ENCODE peak calls at places on chromosomes 11 and 22, in nine cellular contexts. One of them, this sample, is unnamed.

GRCh38 chr11:73931039-73931645 is 19.7 kb upstream of the DNAJB13 start:
- DNase-seq in breast epithelium: no peak
- DNase-seq in stimulated activated CD4-positive, alpha-beta T cell treated with anti-CD3 and anti-CD28 coated beads, TNF-alpha, amount 100 ng/mL, for 1 hour: no peak
- DNase-seq in sciatic nerve: no peak
- DNase-seq in DMS53: peak
- DNase-seq in T-helper 2 cell: no peak
- DNase-seq in WTC11: peak
- DNase-seq in nucleus accumbens: no peak
- DNase-seq in left colon: no peak
- DNase-seq in this sample: peak

GRCh38 chr11:70517996-70518907 is 119.9 kb downstream of the CTTN start:
- DNase-seq in breast epithelium: no peak
- DNase-seq in DMS53: no peak
- DNase-seq in stimulated activated CD4-positive, alpha-beta T cell treated with anti-CD3 and anti-CD28 coated beads, TNF-alpha, amount 100 ng/mL, for 1 hour: no peak
- DNase-seq in sciatic nerve: no peak
- DNase-seq in WTC11: no peak
- DNase-seq in left colon: no peak
- DNase-seq in nucleus accumbens: no peak
- DNase-seq in T-helper 2 cell: no peak
- DNase-seq in this sample: peak

GRCh38 chr22:44996120-44996519 is 13.7 kb downstream of the PHF21B start:
- DNase-seq in WTC11: no peak
- DNase-seq in DMS53: no peak
- DNase-seq in left colon: no peak
- DNase-seq in stimulated activated CD4-positive, alpha-beta T cell treated with anti-CD3 and anti-CD28 coated beads, TNF-alpha, amount 100 ng/mL, for 1 hour: no peak
- DNase-seq in breast epithelium: no peak
- DNase-seq in sciatic nerve: no peak
- DNase-seq in T-helper 2 cell: no peak
- DNase-seq in nucleus accumbens: no peak
- DNase-seq in this sample: no peak

GRCh38 chr11:117186431-117186761 is 7.9 kb downstream of the SIDT2 start:
- DNase-seq in sciatic nerve: peak
- DNase-seq in breast epithelium: peak
- DNase-seq in WTC11: no peak
- DNase-seq in nucleus accumbens: no peak
- DNase-seq in stimulated activated CD4-positive, alpha-beta T cell treated with anti-CD3 and anti-CD28 coated beads, TNF-alpha, amount 100 ng/mL, for 1 hour: no peak
- DNase-seq in left colon: no peak
- DNase-seq in T-helper 2 cell: no peak
- DNase-seq in DMS53: no peak
- DNase-seq in this sample: no peak

GRCh38 chr22:41687901-41688364 is 734 bp downstream of the SNU13 start:
- DNase-seq in breast epithelium: no peak
- DNase-seq in left colon: no peak
- DNase-seq in nucleus accumbens: no peak
- DNase-seq in WTC11: no peak
- DNase-seq in T-helper 2 cell: no peak
- DNase-seq in DMS53: peak
- DNase-seq in sciatic nerve: no peak
- DNase-seq in stimulated activated CD4-positive, alpha-beta T cell treated with anti-CD3 and anti-CD28 coated beads, TNF-alpha, amount 100 ng/mL, for 1 hour: no peak
- DNase-seq in this sample: peak

GRCh38 chr11:63445720-63446119 is 45.2 kb downstream of the PLAAT5 start:
- DNase-seq in sciatic nerve: no peak
- DNase-seq in breast epithelium: no peak
- DNase-seq in nucleus accumbens: no peak
- DNase-seq in T-helper 2 cell: no peak
- DNase-seq in stimulated activated CD4-positive, alpha-beta T cell treated with anti-CD3 and anti-CD28 coated beads, TNF-alpha, amount 100 ng/mL, for 1 hour: no peak
- DNase-seq in left colon: no peak
- DNase-seq in WTC11: no peak
- DNase-seq in DMS53: no peak
- DNase-seq in this sample: peak

GRCh38 chr11:1571760-1572199 is 291 bp downstream of the DUSP8 start:
- DNase-seq in DMS53: no peak
- DNase-seq in left colon: no peak
- DNase-seq in T-helper 2 cell: no peak
- DNase-seq in stimulated activated CD4-positive, alpha-beta T cell treated with anti-CD3 and anti-CD28 coated beads, TNF-alpha, amount 100 ng/mL, for 1 hour: no peak
- DNase-seq in WTC11: no peak
- DNase-seq in sciatic nerve: no peak
- DNase-seq in nucleus accumbens: no peak
- DNase-seq in breast epithelium: no peak
- DNase-seq in this sample: no peak

GRCh38 chr22:32644252-32645100 is 157.0 kb upstream of the TIMP3 start:
- DNase-seq in stimulated activated CD4-positive, alpha-beta T cell treated with anti-CD3 and anti-CD28 coated beads, TNF-alpha, amount 100 ng/mL, for 1 hour: no peak
- DNase-seq in T-helper 2 cell: no peak
- DNase-seq in WTC11: no peak
- DNase-seq in sciatic nerve: no peak
- DNase-seq in breast epithelium: peak
- DNase-seq in nucleus accumbens: no peak
- DNase-seq in DMS53: peak
- DNase-seq in left colon: peak
- DNase-seq in this sample: peak

GRCh38 chr22:47388778-47389177 is 626.3 kb downstream of the TBC1D22A start:
- DNase-seq in stimulated activated CD4-positive, alpha-beta T cell treated with anti-CD3 and anti-CD28 coated beads, TNF-alpha, amount 100 ng/mL, for 1 hour: no peak
- DNase-seq in left colon: no peak
- DNase-seq in WTC11: no peak
- DNase-seq in nucleus accumbens: no peak
- DNase-seq in DMS53: no peak
- DNase-seq in sciatic nerve: no peak
- DNase-seq in T-helper 2 cell: no peak
- DNase-seq in breast epithelium: no peak
- DNase-seq in this sample: no peak

GRCh38 chr22:27906241-27906640 is 12.8 kb downstream of the PITPNB start:
- DNase-seq in left colon: no peak
- DNase-seq in breast epithelium: no peak
- DNase-seq in T-helper 2 cell: no peak
- DNase-seq in sciatic nerve: no peak
- DNase-seq in WTC11: no peak
- DNase-seq in stimulated activated CD4-positive, alpha-beta T cell treated with anti-CD3 and anti-CD28 coated beads, TNF-alpha, amount 100 ng/mL, for 1 hour: no peak
- DNase-seq in DMS53: no peak
- DNase-seq in nucleus accumbens: no peak
- DNase-seq in this sample: peak

GRCh38 chr11:1928891-1929541 is 9.5 kb downstream of the TNNT3 start:
- DNase-seq in nucleus accumbens: no peak
- DNase-seq in WTC11: no peak
- DNase-seq in stimulated activated CD4-positive, alpha-beta T cell treated with anti-CD3 and anti-CD28 coated beads, TNF-alpha, amount 100 ng/mL, for 1 hour: no peak
- DNase-seq in T-helper 2 cell: no peak
- DNase-seq in left colon: peak
- DNase-seq in DMS53: no peak
- DNase-seq in sciatic nerve: no peak
- DNase-seq in breast epithelium: no peak
- DNase-seq in this sample: no peak

GRCh38 chr22:46501701-46502100 is 35.7 kb downstream of the CELSR1 start:
- DNase-seq in sciatic nerve: no peak
- DNase-seq in left colon: no peak
- DNase-seq in nucleus accumbens: no peak
- DNase-seq in breast epithelium: no peak
- DNase-seq in WTC11: no peak
- DNase-seq in stimulated activated CD4-positive, alpha-beta T cell treated with anti-CD3 and anti-CD28 coated beads, TNF-alpha, amount 100 ng/mL, for 1 hour: no peak
- DNase-seq in DMS53: no peak
- DNase-seq in T-helper 2 cell: no peak
- DNase-seq in this sample: peak

GRCh38 chr11:92500463-92500862 is 275.8 kb downstream of the FAT3 start:
- DNase-seq in WTC11: no peak
- DNase-seq in left colon: no peak
- DNase-seq in stimulated activated CD4-positive, alpha-beta T cell treated with anti-CD3 and anti-CD28 coated beads, TNF-alpha, amount 100 ng/mL, for 1 hour: no peak
- DNase-seq in sciatic nerve: no peak
- DNase-seq in T-helper 2 cell: no peak
- DNase-seq in DMS53: no peak
- DNase-seq in nucleus accumbens: no peak
- DNase-seq in breast epithelium: no peak
- DNase-seq in this sample: peak

GRCh38 chr11:133136376-133136775 is 395.9 kb downstream of the OPCML start:
- DNase-seq in WTC11: no peak
- DNase-seq in T-helper 2 cell: no peak
- DNase-seq in sciatic nerve: no peak
- DNase-seq in stimulated activated CD4-positive, alpha-beta T cell treated with anti-CD3 and anti-CD28 coated beads, TNF-alpha, amount 100 ng/mL, for 1 hour: no peak
- DNase-seq in nucleus accumbens: no peak
- DNase-seq in breast epithelium: no peak
- DNase-seq in DMS53: no peak
- DNase-seq in left colon: no peak
- DNase-seq in this sample: no peak

GRCh38 chr11:107691003-107691402 is 20.9 kb downstream of the SLN start:
- DNase-seq in left colon: no peak
- DNase-seq in breast epithelium: no peak
- DNase-seq in sciatic nerve: no peak
- DNase-seq in T-helper 2 cell: no peak
- DNase-seq in WTC11: no peak
- DNase-seq in nucleus accumbens: no peak
- DNase-seq in DMS53: no peak
- DNase-seq in stimulated activated CD4-positive, alpha-beta T cell treated with anti-CD3 and anti-CD28 coated beads, TNF-alpha, amount 100 ng/mL, for 1 hour: no peak
- DNase-seq in this sample: no peak

GRCh38 chr11:6401439-6401838 is 11.2 kb downstream of the SMPD1 start:
- DNase-seq in stimulated activated CD4-positive, alpha-beta T cell treated with anti-CD3 and anti-CD28 coated beads, TNF-alpha, amount 100 ng/mL, for 1 hour: no peak
- DNase-seq in nucleus accumbens: no peak
- DNase-seq in sciatic nerve: no peak
- DNase-seq in WTC11: no peak
- DNase-seq in breast epithelium: no peak
- DNase-seq in T-helper 2 cell: no peak
- DNase-seq in left colon: no peak
- DNase-seq in DMS53: no peak
- DNase-seq in this sample: no peak

GRCh38 chr11:119376197-119376847 is 5.2 kb downstream of the USP2 start:
- DNase-seq in WTC11: no peak
- DNase-seq in stimulated activated CD4-positive, alpha-beta T cell treated with anti-CD3 and anti-CD28 coated beads, TNF-alpha, amount 100 ng/mL, for 1 hour: no peak
- DNase-seq in nucleus accumbens: peak
- DNase-seq in breast epithelium: peak
- DNase-seq in T-helper 2 cell: no peak
- DNase-seq in left colon: no peak
- DNase-seq in DMS53: peak
- DNase-seq in sciatic nerve: peak
- DNase-seq in this sample: peak

GRCh38 chr22:20583471-20583922 is 76.1 kb downstream of the MED15 start:
- DNase-seq in breast epithelium: no peak
- DNase-seq in nucleus accumbens: peak
- DNase-seq in stimulated activated CD4-positive, alpha-beta T cell treated with anti-CD3 and anti-CD28 coated beads, TNF-alpha, amount 100 ng/mL, for 1 hour: no peak
- DNase-seq in DMS53: peak
- DNase-seq in T-helper 2 cell: no peak
- DNase-seq in left colon: peak
- DNase-seq in WTC11: peak
- DNase-seq in sciatic nerve: no peak
- DNase-seq in this sample: no peak

GRCh38 chr22:25645266-25645665 is 80.8 kb downstream of the GRK3 start:
- DNase-seq in DMS53: no peak
- DNase-seq in breast epithelium: no peak
- DNase-seq in nucleus accumbens: no peak
- DNase-seq in T-helper 2 cell: no peak
- DNase-seq in left colon: no peak
- DNase-seq in sciatic nerve: no peak
- DNase-seq in stimulated activated CD4-positive, alpha-beta T cell treated with anti-CD3 and anti-CD28 coated beads, TNF-alpha, amount 100 ng/mL, for 1 hour: no peak
- DNase-seq in WTC11: no peak
- DNase-seq in this sample: peak

GRCh38 chr11:64249563-64250405 is 1.5 kb upstream of the PLCB3 start:
- DNase-seq in sciatic nerve: no peak
- DNase-seq in WTC11: no peak
- DNase-seq in nucleus accumbens: no peak
- DNase-seq in left colon: no peak
- DNase-seq in breast epithelium: no peak
- DNase-seq in stimulated activated CD4-positive, alpha-beta T cell treated with anti-CD3 and anti-CD28 coated beads, TNF-alpha, amount 100 ng/mL, for 1 hour: no peak
- DNase-seq in DMS53: peak
- DNase-seq in T-helper 2 cell: no peak
- DNase-seq in this sample: no peak

GRCh38 chr11:68215087-68215445 is 2.0 kb upstream of the KMT5B start:
- DNase-seq in stimulated activated CD4-positive, alpha-beta T cell treated with anti-CD3 and anti-CD28 coated beads, TNF-alpha, amount 100 ng/mL, for 1 hour: no peak
- DNase-seq in DMS53: no peak
- DNase-seq in sciatic nerve: no peak
- DNase-seq in T-helper 2 cell: no peak
- DNase-seq in left colon: no peak
- DNase-seq in nucleus accumbens: no peak
- DNase-seq in WTC11: no peak
- DNase-seq in breast epithelium: peak
- DNase-seq in this sample: no peak

GRCh38 chr11:68825603-68826002 is 16.1 kb downstream of the CPT1A start:
- DNase-seq in nucleus accumbens: no peak
- DNase-seq in stimulated activated CD4-positive, alpha-beta T cell treated with anti-CD3 and anti-CD28 coated beads, TNF-alpha, amount 100 ng/mL, for 1 hour: no peak
- DNase-seq in breast epithelium: no peak
- DNase-seq in sciatic nerve: no peak
- DNase-seq in T-helper 2 cell: no peak
- DNase-seq in left colon: peak
- DNase-seq in DMS53: peak
- DNase-seq in WTC11: peak
- DNase-seq in this sample: no peak

GRCh38 chr22:23219787-23220484 is 39.6 kb downstream of the BCR start:
- DNase-seq in left colon: no peak
- DNase-seq in nucleus accumbens: no peak
- DNase-seq in DMS53: peak
- DNase-seq in WTC11: no peak
- DNase-seq in stimulated activated CD4-positive, alpha-beta T cell treated with anti-CD3 and anti-CD28 coated beads, TNF-alpha, amount 100 ng/mL, for 1 hour: no peak
- DNase-seq in breast epithelium: no peak
- DNase-seq in sciatic nerve: no peak
- DNase-seq in T-helper 2 cell: no peak
- DNase-seq in this sample: peak

GRCh38 chr11:104588975-104589374 is 309.3 kb downstream of the CASP12 start:
- DNase-seq in WTC11: no peak
- DNase-seq in nucleus accumbens: no peak
- DNase-seq in T-helper 2 cell: no peak
- DNase-seq in left colon: no peak
- DNase-seq in breast epithelium: no peak
- DNase-seq in sciatic nerve: no peak
- DNase-seq in DMS53: peak
- DNase-seq in stimulated activated CD4-positive, alpha-beta T cell treated with anti-CD3 and anti-CD28 coated beads, TNF-alpha, amount 100 ng/mL, for 1 hour: no peak
- DNase-seq in this sample: peak

GRCh38 chr22:35275580-35275979 is 18.3 kb downstream of the HMGXB4 start:
- DNase-seq in WTC11: no peak
- DNase-seq in breast epithelium: no peak
- DNase-seq in stimulated activated CD4-positive, alpha-beta T cell treated with anti-CD3 and anti-CD28 coated beads, TNF-alpha, amount 100 ng/mL, for 1 hour: no peak
- DNase-seq in T-helper 2 cell: no peak
- DNase-seq in left colon: no peak
- DNase-seq in DMS53: no peak
- DNase-seq in nucleus accumbens: no peak
- DNase-seq in sciatic nerve: no peak
- DNase-seq in this sample: no peak

GRCh38 chr11:19978668-19979518 is 181.4 kb downstream of the DBX1 start:
- DNase-seq in sciatic nerve: no peak
- DNase-seq in WTC11: no peak
- DNase-seq in left colon: no peak
- DNase-seq in T-helper 2 cell: no peak
- DNase-seq in nucleus accumbens: no peak
- DNase-seq in stimulated activated CD4-positive, alpha-beta T cell treated with anti-CD3 and anti-CD28 coated beads, TNF-alpha, amount 100 ng/mL, for 1 hour: no peak
- DNase-seq in breast epithelium: peak
- DNase-seq in DMS53: peak
- DNase-seq in this sample: peak

GRCh38 chr11:35232961-35233360 is 94.0 kb downstream of the CD44 start:
- DNase-seq in T-helper 2 cell: no peak
- DNase-seq in DMS53: no peak
- DNase-seq in sciatic nerve: no peak
- DNase-seq in nucleus accumbens: no peak
- DNase-seq in breast epithelium: no peak
- DNase-seq in left colon: no peak
- DNase-seq in stimulated activated CD4-positive, alpha-beta T cell treated with anti-CD3 and anti-CD28 coated beads, TNF-alpha, amount 100 ng/mL, for 1 hour: no peak
- DNase-seq in WTC11: no peak
- DNase-seq in this sample: no peak

GRCh38 chr11:61905801-61906521 is 11.4 kb downstream of the RAB3IL1 start:
- DNase-seq in stimulated activated CD4-positive, alpha-beta T cell treated with anti-CD3 and anti-CD28 coated beads, TNF-alpha, amount 100 ng/mL, for 1 hour: no peak
- DNase-seq in DMS53: no peak
- DNase-seq in breast epithelium: no peak
- DNase-seq in left colon: no peak
- DNase-seq in sciatic nerve: no peak
- DNase-seq in T-helper 2 cell: no peak
- DNase-seq in nucleus accumbens: no peak
- DNase-seq in WTC11: no peak
- DNase-seq in this sample: no peak

GRCh38 chr11:35605691-35606090 is 12.6 kb upstream of the FJX1 start:
- DNase-seq in T-helper 2 cell: no peak
- DNase-seq in DMS53: no peak
- DNase-seq in left colon: no peak
- DNase-seq in sciatic nerve: peak
- DNase-seq in stimulated activated CD4-positive, alpha-beta T cell treated with anti-CD3 and anti-CD28 coated beads, TNF-alpha, amount 100 ng/mL, for 1 hour: no peak
- DNase-seq in WTC11: no peak
- DNase-seq in breast epithelium: peak
- DNase-seq in nucleus accumbens: no peak
- DNase-seq in this sample: peak

GRCh38 chr11:76329983-76330382 is 50.9 kb downstream of the THAP12 start:
- DNase-seq in stimulated activated CD4-positive, alpha-beta T cell treated with anti-CD3 and anti-CD28 coated beads, TNF-alpha, amount 100 ng/mL, for 1 hour: no peak
- DNase-seq in nucleus accumbens: no peak
- DNase-seq in sciatic nerve: no peak
- DNase-seq in breast epithelium: no peak
- DNase-seq in WTC11: peak
- DNase-seq in T-helper 2 cell: no peak
- DNase-seq in left colon: no peak
- DNase-seq in DMS53: no peak
- DNase-seq in this sample: no peak

GRCh38 chr11:133598879-133599278 is 66.6 kb upstream of the OPCML start:
- DNase-seq in WTC11: no peak
- DNase-seq in DMS53: no peak
- DNase-seq in stimulated activated CD4-positive, alpha-beta T cell treated with anti-CD3 and anti-CD28 coated beads, TNF-alpha, amount 100 ng/mL, for 1 hour: no peak
- DNase-seq in breast epithelium: no peak
- DNase-seq in sciatic nerve: no peak
- DNase-seq in T-helper 2 cell: no peak
- DNase-seq in nucleus accumbens: no peak
- DNase-seq in left colon: no peak
- DNase-seq in this sample: no peak

This sample was measured in fibroblast of lung.